ENCODE peak calls at places on chromosomes 1 and 21, in six cellular contexts. One of them, this sample, is unnamed.

GRCh38 chr1:49677706-49678105 is 346.0 kb downstream of the AGBL4 start:
- DNase-seq in GM13977: no peak
- DNase-seq in cerebellum: no peak
- DNase-seq in Right ventricle myocardium inferior: no peak
- DNase-seq in SW 1271: no peak
- DNase-seq in head of caudate nucleus: no peak
- DNase-seq in this sample: no peak

GRCh38 chr21:28138272-28138671 is 854.4 kb downstream of the LTN1 start:
- DNase-seq in GM13977: no peak
- DNase-seq in cerebellum: no peak
- DNase-seq in Right ventricle myocardium inferior: no peak
- DNase-seq in SW 1271: no peak
- DNase-seq in head of caudate nucleus: no peak
- DNase-seq in this sample: no peak

GRCh38 chr1:248703674-248704073 is 1.1 kb upstream of the OR14I1 start:
- DNase-seq in GM13977: no peak
- DNase-seq in cerebellum: no peak
- DNase-seq in Right ventricle myocardium inferior: no peak
- DNase-seq in SW 1271: peak
- DNase-seq in head of caudate nucleus: no peak
- DNase-seq in this sample: no peak

GRCh38 chr1:163928649-163929048 is 606.9 kb downstream of the NUF2 start:
- DNase-seq in GM13977: no peak
- DNase-seq in cerebellum: no peak
- DNase-seq in Right ventricle myocardium inferior: no peak
- DNase-seq in SW 1271: no peak
- DNase-seq in head of caudate nucleus: no peak
- DNase-seq in this sample: no peak

GRCh38 chr1:1073743-1074587 is at the start of gene RNF223:
- DNase-seq in GM13977: no peak
- DNase-seq in cerebellum: no peak
- DNase-seq in Right ventricle myocardium inferior: peak
- DNase-seq in SW 1271: no peak
- DNase-seq in head of caudate nucleus: no peak
- DNase-seq in this sample: no peak

GRCh38 chr1:28313710-28314510 is 14.9 kb upstream of the MED18 start:
- DNase-seq in GM13977: no peak
- DNase-seq in cerebellum: no peak
- DNase-seq in Right ventricle myocardium inferior: peak
- DNase-seq in SW 1271: peak
- DNase-seq in head of caudate nucleus: no peak
- DNase-seq in this sample: no peak

GRCh38 chr1:183166439-183166838 is 19.6 kb upstream of the LAMC2 start:
- DNase-seq in GM13977: no peak
- DNase-seq in cerebellum: no peak
- DNase-seq in Right ventricle myocardium inferior: no peak
- DNase-seq in SW 1271: no peak
- DNase-seq in head of caudate nucleus: peak
- DNase-seq in this sample: no peak

GRCh38 chr1:38527373-38527966 is 332.1 kb downstream of the RRAGC start:
- DNase-seq in GM13977: peak
- DNase-seq in cerebellum: no peak
- DNase-seq in Right ventricle myocardium inferior: no peak
- DNase-seq in SW 1271: no peak
- DNase-seq in head of caudate nucleus: no peak
- DNase-seq in this sample: no peak

GRCh38 chr1:84367219-84367618 is 31.1 kb upstream of the DNASE2B start:
- DNase-seq in GM13977: no peak
- DNase-seq in cerebellum: no peak
- DNase-seq in Right ventricle myocardium inferior: no peak
- DNase-seq in SW 1271: no peak
- DNase-seq in head of caudate nucleus: no peak
- DNase-seq in this sample: no peak

GRCh38 chr1:119000371-119001180 is 12.4 kb upstream of the TBX15 start:
- DNase-seq in GM13977: no peak
- DNase-seq in cerebellum: no peak
- DNase-seq in Right ventricle myocardium inferior: no peak
- DNase-seq in SW 1271: no peak
- DNase-seq in head of caudate nucleus: no peak
- DNase-seq in this sample: no peak

GRCh38 chr1:198969981-198970380 is 331.1 kb downstream of the PTPRC start:
- DNase-seq in GM13977: no peak
- DNase-seq in cerebellum: no peak
- DNase-seq in Right ventricle myocardium inferior: no peak
- DNase-seq in SW 1271: no peak
- DNase-seq in head of caudate nucleus: no peak
- DNase-seq in this sample: no peak

GRCh38 chr1:184388671-184389292 is 2.0 kb downstream of the C1orf21 start:
- DNase-seq in GM13977: no peak
- DNase-seq in cerebellum: no peak
- DNase-seq in Right ventricle myocardium inferior: no peak
- DNase-seq in SW 1271: no peak
- DNase-seq in head of caudate nucleus: no peak
- DNase-seq in this sample: no peak

GRCh38 chr1:29383972-29384371 is 147.7 kb downstream of the PTPRU start:
- DNase-seq in GM13977: no peak
- DNase-seq in cerebellum: no peak
- DNase-seq in Right ventricle myocardium inferior: no peak
- DNase-seq in SW 1271: peak
- DNase-seq in head of caudate nucleus: no peak
- DNase-seq in this sample: no peak

GRCh38 chr21:43824250-43824882 is 35.0 kb downstream of the RRP1 start:
- DNase-seq in GM13977: no peak
- DNase-seq in cerebellum: no peak
- DNase-seq in Right ventricle myocardium inferior: no peak
- DNase-seq in SW 1271: no peak
- DNase-seq in head of caudate nucleus: no peak
- DNase-seq in this sample: no peak

GRCh38 chr1:33396188-33397124 is 34.4 kb downstream of the PHC2 start:
- DNase-seq in GM13977: no peak
- DNase-seq in cerebellum: no peak
- DNase-seq in Right ventricle myocardium inferior: no peak
- DNase-seq in SW 1271: no peak
- DNase-seq in head of caudate nucleus: no peak
- DNase-seq in this sample: no peak

GRCh38 chr1:44553771-44554170 is 120.5 kb downstream of the TMEM53 start:
- DNase-seq in GM13977: no peak
- DNase-seq in cerebellum: no peak
- DNase-seq in Right ventricle myocardium inferior: no peak
- DNase-seq in SW 1271: peak
- DNase-seq in head of caudate nucleus: no peak
- DNase-seq in this sample: no peak

GRCh38 chr1:14697371-14697770 is 98.9 kb downstream of the KAZN start:
- DNase-seq in GM13977: no peak
- DNase-seq in cerebellum: no peak
- DNase-seq in Right ventricle myocardium inferior: no peak
- DNase-seq in SW 1271: no peak
- DNase-seq in head of caudate nucleus: no peak
- DNase-seq in this sample: no peak

GRCh38 chr1:169928438-169929209 is 34.9 kb upstream of the SCYL3 start:
- DNase-seq in GM13977: no peak
- DNase-seq in cerebellum: peak
- DNase-seq in Right ventricle myocardium inferior: no peak
- DNase-seq in SW 1271: peak
- DNase-seq in head of caudate nucleus: no peak
- DNase-seq in this sample: no peak

GRCh38 chr1:213041443-213041842 is 9.6 kb upstream of the RPS6KC1 start:
- DNase-seq in GM13977: no peak
- DNase-seq in cerebellum: no peak
- DNase-seq in Right ventricle myocardium inferior: no peak
- DNase-seq in SW 1271: no peak
- DNase-seq in head of caudate nucleus: no peak
- DNase-seq in this sample: no peak

GRCh38 chr21:45306832-45307571 is 19.3 kb upstream of the POFUT2 start:
- DNase-seq in GM13977: no peak
- DNase-seq in cerebellum: peak
- DNase-seq in Right ventricle myocardium inferior: peak
- DNase-seq in SW 1271: no peak
- DNase-seq in head of caudate nucleus: peak
- DNase-seq in this sample: peak

GRCh38 chr1:173367136-173367535 is 110.0 kb upstream of the PRDX6 start:
- DNase-seq in GM13977: no peak
- DNase-seq in cerebellum: no peak
- DNase-seq in Right ventricle myocardium inferior: no peak
- DNase-seq in SW 1271: no peak
- DNase-seq in head of caudate nucleus: no peak
- DNase-seq in this sample: no peak

GRCh38 chr1:10987840-10988417 is 24.5 kb upstream of the TARDBP start:
- DNase-seq in GM13977: no peak
- DNase-seq in cerebellum: no peak
- DNase-seq in Right ventricle myocardium inferior: no peak
- DNase-seq in SW 1271: no peak
- DNase-seq in head of caudate nucleus: no peak
- DNase-seq in this sample: no peak

GRCh38 chr1:209783338-209783737 is 1.0 kb downstream of the C1orf74 start:
- DNase-seq in GM13977: no peak
- DNase-seq in cerebellum: peak
- DNase-seq in Right ventricle myocardium inferior: no peak
- DNase-seq in SW 1271: no peak
- DNase-seq in head of caudate nucleus: no peak
- DNase-seq in this sample: no peak

GRCh38 chr1:7642781-7643180 is 128.3 kb upstream of the VAMP3 start:
- DNase-seq in GM13977: no peak
- DNase-seq in cerebellum: no peak
- DNase-seq in Right ventricle myocardium inferior: peak
- DNase-seq in SW 1271: no peak
- DNase-seq in head of caudate nucleus: no peak
- DNase-seq in this sample: no peak

GRCh38 chr1:83770322-83770661 is 228.6 kb downstream of the TTLL7 start:
- DNase-seq in GM13977: no peak
- DNase-seq in cerebellum: no peak
- DNase-seq in Right ventricle myocardium inferior: no peak
- DNase-seq in SW 1271: no peak
- DNase-seq in head of caudate nucleus: no peak
- DNase-seq in this sample: no peak

GRCh38 chr1:6907201-6907600 is 121.9 kb downstream of the CAMTA1 start:
- DNase-seq in GM13977: no peak
- DNase-seq in cerebellum: no peak
- DNase-seq in Right ventricle myocardium inferior: no peak
- DNase-seq in SW 1271: no peak
- DNase-seq in head of caudate nucleus: no peak
- DNase-seq in this sample: no peak

GRCh38 chr1:16440480-16441311 is at the start of gene NECAP2:
- DNase-seq in GM13977: peak
- DNase-seq in cerebellum: peak
- DNase-seq in Right ventricle myocardium inferior: peak
- DNase-seq in SW 1271: peak
- DNase-seq in head of caudate nucleus: peak
- DNase-seq in this sample: peak

GRCh38 chr21:26572668-26573381 is at the start of gene CYYR1:
- DNase-seq in GM13977: no peak
- DNase-seq in cerebellum: no peak
- DNase-seq in Right ventricle myocardium inferior: peak
- DNase-seq in SW 1271: no peak
- DNase-seq in head of caudate nucleus: no peak
- DNase-seq in this sample: no peak

GRCh38 chr1:11929849-11930248 is 3.6 kb upstream of the KIAA2013 start:
- DNase-seq in GM13977: peak
- DNase-seq in cerebellum: no peak
- DNase-seq in Right ventricle myocardium inferior: peak
- DNase-seq in SW 1271: peak
- DNase-seq in head of caudate nucleus: no peak
- DNase-seq in this sample: no peak

GRCh38 chr1:181936768-181937581 is 124.5 kb downstream of the ZNF648 start:
- DNase-seq in GM13977: peak
- DNase-seq in cerebellum: peak
- DNase-seq in Right ventricle myocardium inferior: peak
- DNase-seq in SW 1271: peak
- DNase-seq in head of caudate nucleus: peak
- DNase-seq in this sample: no peak

GRCh38 chr1:229431270-229432115 is 2.4 kb downstream of the ACTA1 start:
- DNase-seq in GM13977: peak
- DNase-seq in cerebellum: no peak
- DNase-seq in Right ventricle myocardium inferior: no peak
- DNase-seq in SW 1271: no peak
- DNase-seq in head of caudate nucleus: no peak
- DNase-seq in this sample: no peak